ENCODE peak calls at places on chromosome 7, in seven cellular contexts. F, T, N, G, P, L and C are unnamed samples.

GRCh38 chr7:105639677-105640493 is 58.6 kb upstream of the EFCAB10 start:
- DNase-seq in F (no peak), T (no peak), N (no peak), G (no peak), P (no peak), L (no peak), C (no peak)

GRCh38 chr7:101666751-101667150 is 37.7 kb upstream of the MYL10 start:
- DNase-seq in F (no peak), T (no peak), N (no peak), G (no peak), P (no peak), L (no peak), C (no peak)

GRCh38 chr7:375901-376305 is 85.9 kb downstream of the FOXL3 start:
- DNase-seq in F (no peak), T (no peak), N (no peak), G (no peak), P (peak), L (no peak), C (no peak)

GRCh38 chr7:119783799-119784198 is 489.2 kb upstream of the KCND2 start:
- DNase-seq in F (no peak), T (no peak), N (peak), G (no peak), P (peak), L (no peak), C (no peak)

GRCh38 chr7:45007106-45007505 is 7.1 kb downstream of the CCM2 start:
- DNase-seq in F (no peak), T (no peak), N (no peak), G (no peak), P (no peak), L (no peak), C (no peak)

GRCh38 chr7:14219125-14219524 is 229.7 kb upstream of the ETV1 start:
- DNase-seq in F (no peak), T (no peak), N (no peak), G (no peak), P (no peak), L (no peak), C (no peak)

GRCh38 chr7:103314849-103315248 is 17.6 kb downstream of the PMPCB start:
- DNase-seq in F (no peak), T (no peak), N (no peak), G (no peak), P (no peak), L (no peak), C (no peak)

GRCh38 chr7:22066484-22066883 is 120.8 kb upstream of the CDCA7L start:
- DNase-seq in F (no peak), T (no peak), N (no peak), G (no peak), P (no peak), L (no peak), C (no peak)

GRCh38 chr7:75599244-75599771 is 107.2 kb downstream of the SPDYE5 start:
- DNase-seq in F (no peak), T (no peak), N (no peak), G (no peak), P (no peak), L (no peak), C (no peak)

GRCh38 chr7:36188266-36188665 is 35.2 kb downstream of the EEPD1 start:
- DNase-seq in F (no peak), T (no peak), N (no peak), G (no peak), P (no peak), L (no peak), C (no peak)

GRCh38 chr7:127632276-127632910 is 14.5 kb upstream of the PAX4 start:
- DNase-seq in F (no peak), T (no peak), N (no peak), G (no peak), P (no peak), L (no peak), C (no peak)

GRCh38 chr7:85851571-85852193 is 664.8 kb upstream of the SEMA3D start:
- DNase-seq in F (peak), T (peak), N (no peak), G (no peak), P (no peak), L (no peak), C (peak)

GRCh38 chr7:94642838-94643653 is 12.9 kb downstream of the SGCE start:
- DNase-seq in F (no peak), T (no peak), N (no peak), G (no peak), P (no peak), L (no peak), C (no peak)

GRCh38 chr7:75980126-75980864 is 14.1 kb downstream of the TMEM120A start:
- DNase-seq in F (no peak), T (no peak), N (peak), G (no peak), P (peak), L (no peak), C (no peak)

GRCh38 chr7:13476881-13477444 is 512.5 kb downstream of the ETV1 start:
- DNase-seq in F (no peak), T (no peak), N (no peak), G (no peak), P (no peak), L (no peak), C (no peak)

GRCh38 chr7:369981-370621 is 80.1 kb downstream of the FOXL3 start:
- DNase-seq in F (no peak), T (no peak), N (no peak), G (no peak), P (peak), L (peak), C (no peak)

GRCh38 chr7:146185844-146186243 is 69.2 kb downstream of the CNTNAP2 start:
- DNase-seq in F (no peak), T (no peak), N (no peak), G (no peak), P (no peak), L (no peak), C (no peak)

GRCh38 chr7:28195925-28196324 is 15.3 kb upstream of the JAZF1 start:
- DNase-seq in F (no peak), T (no peak), N (no peak), G (no peak), P (no peak), L (no peak), C (no peak)

GRCh38 chr7:138625849-138626230 is 75.3 kb downstream of the SVOPL start:
- DNase-seq in F (no peak), T (no peak), N (no peak), G (no peak), P (no peak), L (no peak), C (peak)

GRCh38 chr7:3198316-3198715 is 102.7 kb upstream of the SDK1 start:
- DNase-seq in F (no peak), T (no peak), N (no peak), G (no peak), P (no peak), L (no peak), C (no peak)

GRCh38 chr7:116554436-116554835 is 29.6 kb downstream of the CAV1 start:
- DNase-seq in F (no peak), T (no peak), N (peak), G (no peak), P (peak), L (peak), C (no peak)

GRCh38 chr7:7201583-7202374 is 19.4 kb downstream of the C1GALT1 start:
- DNase-seq in F (no peak), T (peak), N (peak), G (no peak), P (no peak), L (no peak), C (peak)

GRCh38 chr7:150937848-150938561 is 40.1 kb downstream of the KCNH2 start:
- DNase-seq in F (no peak), T (no peak), N (no peak), G (no peak), P (no peak), L (no peak), C (peak)

GRCh38 chr7:17212188-17212587 is 86.3 kb upstream of the AHR start:
- DNase-seq in F (no peak), T (no peak), N (no peak), G (no peak), P (no peak), L (no peak), C (no peak)

GRCh38 chr7:142263598-142264380 is 5.9 kb upstream of the PRSS58 start:
- DNase-seq in F (no peak), T (no peak), N (no peak), G (no peak), P (no peak), L (no peak), C (no peak)

GRCh38 chr7:42212541-42213090 is 24.4 kb downstream of the GLI3 start:
- DNase-seq in F (no peak), T (no peak), N (no peak), G (no peak), P (no peak), L (no peak), C (no peak)

GRCh38 chr7:26103541-26104070 is 48.4 kb upstream of the NFE2L3 start:
- DNase-seq in F (no peak), T (no peak), N (no peak), G (no peak), P (no peak), L (no peak), C (no peak)

GRCh38 chr7:26101471-26102151 is 50.4 kb upstream of the NFE2L3 start:
- DNase-seq in F (no peak), T (peak), N (peak), G (no peak), P (no peak), L (no peak), C (no peak)

GRCh38 chr7:26105206-26105605 is 46.8 kb upstream of the NFE2L3 start:
- DNase-seq in F (no peak), T (no peak), N (no peak), G (no peak), P (no peak), L (no peak), C (no peak)

GRCh38 chr7:26100940-26101339 is 51.1 kb upstream of the NFE2L3 start:
- DNase-seq in F (no peak), T (peak), N (no peak), G (no peak), P (no peak), L (no peak), C (no peak)

GRCh38 chr7:26102176-26102575 is 49.8 kb upstream of the NFE2L3 start:
- DNase-seq in F (no peak), T (no peak), N (no peak), G (no peak), P (no peak), L (no peak), C (no peak)
- H3K4me3 ChIP-seq in F (no peak), T (peak), N (no peak), G (peak), P (no peak), L (no peak), C (no peak)

DNA sequence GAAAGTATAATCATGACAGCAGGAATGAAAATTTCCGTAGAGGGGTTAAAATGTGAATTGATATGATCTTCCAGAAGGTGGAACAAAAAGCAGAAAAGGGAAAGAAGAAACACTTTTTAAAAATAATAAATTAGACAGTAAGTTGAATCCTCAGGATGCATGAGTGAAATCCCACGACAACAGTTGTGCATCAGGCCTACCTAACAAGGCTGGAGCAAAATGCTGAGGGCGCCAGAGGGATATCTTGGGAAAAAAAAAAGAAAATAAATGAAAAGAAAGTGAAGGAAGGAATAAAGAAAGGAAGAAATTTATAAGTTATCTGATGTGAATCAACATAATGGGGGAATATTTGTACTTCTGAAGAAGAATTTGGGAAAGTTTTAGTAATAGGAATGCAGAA is 13.0 kb upstream of the HUS1 start:
- DNase-seq in F (no peak), T (no peak), N (no peak), G (no peak), P (no peak), L (no peak), C (no peak)
- H3K4me3 ChIP-seq in F (no peak), T (peak), N (no peak), G (peak), P (peak), L (peak), C (no peak)

GRCh38 chr7:63925262-63925625 is 73.4 kb upstream of the ZNF722 start:
- DNase-seq in F (no peak), T (no peak), N (peak), G (no peak), P (peak), L (no peak), C (no peak)

GRCh38 chr7:63931057-63931600 is 67.5 kb upstream of the ZNF722 start:
- DNase-seq in F (no peak), T (no peak), N (no peak), G (no peak), P (no peak), L (no peak), C (no peak)

GRCh38 chr7:63927261-63927660 is 71.4 kb upstream of the ZNF722 start:
- DNase-seq in F (no peak), T (no peak), N (peak), G (no peak), P (peak), L (no peak), C (no peak)

DNA sequence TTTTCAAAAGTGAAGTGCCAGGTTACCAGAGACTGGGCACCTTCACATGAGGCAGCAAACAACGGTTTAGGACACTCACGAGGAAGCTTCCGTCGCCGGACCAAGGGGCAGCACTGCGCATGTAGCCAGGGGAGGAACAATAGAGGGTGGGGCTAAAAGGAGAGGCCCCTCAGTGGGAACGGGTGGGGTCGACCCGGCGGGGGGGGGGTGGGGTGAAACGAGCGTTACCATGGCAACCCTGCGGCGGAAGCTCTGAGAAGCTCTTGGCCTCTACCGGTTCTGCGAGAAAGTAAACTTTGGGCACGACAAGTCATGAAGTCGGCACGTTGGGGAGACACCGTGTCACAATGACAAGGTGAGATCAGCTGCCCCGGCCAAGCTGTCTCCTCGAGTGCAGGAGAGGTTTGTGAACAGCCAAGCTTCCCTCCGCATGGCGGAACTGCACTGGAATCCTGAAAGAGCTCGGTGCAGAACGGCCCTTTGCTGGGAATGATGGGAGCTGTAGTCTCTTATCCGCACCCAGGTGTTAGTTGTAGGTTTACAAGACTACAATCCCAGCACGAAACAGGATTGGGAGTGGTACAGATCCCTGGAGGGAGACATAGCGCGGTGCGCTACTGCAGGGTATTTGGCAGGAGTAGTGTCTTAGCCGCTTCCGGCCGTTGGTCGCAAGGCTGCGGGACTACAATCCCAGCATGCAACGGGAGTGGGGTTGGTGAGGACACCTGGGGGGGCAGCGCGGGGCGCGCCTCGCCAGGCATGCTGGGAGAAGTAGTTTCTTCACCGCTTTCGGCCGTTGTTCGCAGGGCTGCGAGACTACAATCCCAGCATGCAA is 72.8 kb upstream of the ZNF722 start:
- DNase-seq in F (no peak), T (peak), N (peak), G (peak), P (peak), L (peak), C (no peak)
- H3K4me3 ChIP-seq in F (peak), T (no peak), N (peak), G (peak), P (peak), L (peak), C (no peak)

GRCh38 chr7:106655703-106656498 is 5.1 kb downstream of the CCDC71L start:
- DNase-seq in F (no peak), T (no peak), N (no peak), G (no peak), P (no peak), L (no peak), C (no peak)

GRCh38 chr7:106659963-106660861 is 746 bp downstream of the CCDC71L start:
- DNase-seq in F (no peak), T (peak), N (peak), G (peak), P (peak), L (peak), C (peak)

GRCh38 chr7:106659369-106659962 is 1.5 kb downstream of the CCDC71L start:
- DNase-seq in F (no peak), T (peak), N (no peak), G (no peak), P (no peak), L (no peak), C (no peak)

GRCh38 chr7:106658504-106659368 is 2.2 kb downstream of the CCDC71L start:
- DNase-seq in F (no peak), T (no peak), N (no peak), G (no peak), P (no peak), L (no peak), C (no peak)

DNA sequence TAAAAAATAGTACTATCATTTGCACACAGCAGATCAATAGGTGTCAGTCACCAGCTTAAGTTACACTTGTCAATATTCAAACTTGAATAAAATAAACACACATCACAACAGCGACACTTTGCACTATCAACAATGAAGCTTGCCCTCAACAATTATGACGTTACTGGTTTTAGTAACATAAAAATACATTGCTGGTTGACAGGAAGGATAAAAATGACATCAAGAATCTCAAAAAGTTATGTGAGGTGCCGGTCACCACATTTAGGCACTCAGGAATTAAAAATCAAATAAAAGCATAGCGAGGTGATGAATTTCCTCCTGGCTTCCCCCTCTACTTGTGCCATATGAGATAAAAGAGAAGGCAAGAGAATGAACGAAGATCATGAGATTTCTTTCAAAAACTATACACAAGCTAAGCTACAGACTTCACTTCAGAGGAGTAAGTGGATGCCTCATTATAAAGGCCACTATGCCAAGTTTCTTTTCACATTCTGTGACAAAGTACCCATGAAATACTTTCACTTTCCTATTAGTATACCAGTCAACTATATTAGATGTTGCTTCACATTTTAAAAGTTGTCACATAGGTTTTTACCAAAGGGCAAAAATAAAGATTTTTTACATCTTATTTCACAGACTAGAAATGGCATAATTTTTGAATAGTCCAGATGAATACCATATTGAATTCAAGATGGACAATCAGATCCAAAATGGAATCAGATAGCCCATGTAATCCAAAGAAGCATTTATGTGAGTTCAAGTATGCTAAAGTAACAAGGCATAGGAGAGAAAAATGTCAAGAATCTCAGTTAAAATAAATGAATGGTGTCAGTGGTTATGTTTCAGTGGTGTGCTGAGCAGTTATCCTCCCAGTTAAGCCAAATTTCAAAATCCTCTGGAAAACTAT is 3.6 kb downstream of the CCDC71L start:
- DNase-seq in F (no peak), T (peak), N (no peak), G (no peak), P (no peak), L (no peak), C (no peak)
- H3K4me3 ChIP-seq in F (no peak), T (peak), N (no peak), G (peak), P (no peak), L (no peak), C (no peak)

GRCh38 chr7:30915751-30916150 is 4.1 kb downstream of the AQP1 start:
- DNase-seq in F (no peak), T (no peak), N (no peak), G (no peak), P (no peak), L (no peak), C (no peak)

GRCh38 chr7:30916255-30916654 is 4.6 kb downstream of the AQP1 start:
- DNase-seq in F (no peak), T (no peak), N (no peak), G (no peak), P (no peak), L (no peak), C (no peak)

GRCh38 chr7:30917216-30917893 is 5.7 kb downstream of the AQP1 start:
- DNase-seq in F (no peak), T (no peak), N (no peak), G (no peak), P (no peak), L (no peak), C (no peak)

GRCh38 chr7:30914611-30915601 is 3.3 kb downstream of the AQP1 start:
- DNase-seq in F (no peak), T (no peak), N (no peak), G (peak), P (peak), L (no peak), C (no peak)

DNA sequence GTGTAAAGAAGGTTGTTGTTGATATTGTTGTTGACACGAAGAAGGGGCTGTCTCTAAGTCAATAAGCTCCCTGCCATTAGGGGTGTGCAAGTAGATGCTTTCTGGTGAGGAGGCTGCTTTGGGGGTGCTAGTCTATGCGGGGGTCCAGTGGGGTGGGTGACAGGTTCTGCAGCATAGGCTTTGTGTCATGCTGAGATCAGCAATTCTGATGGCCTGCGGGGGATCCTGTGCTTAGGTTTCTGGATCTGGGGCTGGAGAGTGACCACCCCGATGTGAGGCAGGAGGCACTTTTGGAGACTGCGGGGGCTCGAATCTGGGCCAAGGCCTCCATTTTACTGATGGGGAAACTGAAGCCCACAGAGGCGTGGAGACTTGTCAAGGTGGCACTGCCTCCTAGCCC is 5.1 kb downstream of the AQP1 start:
- DNase-seq in F (no peak), T (no peak), N (no peak), G (no peak), P (no peak), L (no peak), C (no peak)
- H3K4me3 ChIP-seq in F (no peak), T (no peak), N (no peak), G (peak), P (no peak), L (peak), C (no peak)

GRCh38 chr7:154911862-154912261 is 91.1 kb downstream of the PAXIP1 start:
- DNase-seq in F (no peak), T (no peak), N (no peak), G (no peak), P (no peak), L (no peak), C (no peak)

GRCh38 chr7:154914580-154915380 is 88.1 kb downstream of the PAXIP1 start:
- DNase-seq in F (no peak), T (no peak), N (no peak), G (no peak), P (no peak), L (no peak), C (no peak)

GRCh38 chr7:154912921-154913644 is 89.8 kb downstream of the PAXIP1 start:
- DNase-seq in F (peak), T (no peak), N (no peak), G (no peak), P (no peak), L (no peak), C (no peak)

GRCh38 chr7:154915600-154915999 is 87.3 kb downstream of the PAXIP1 start:
- DNase-seq in F (no peak), T (no peak), N (no peak), G (no peak), P (no peak), L (no peak), C (no peak)

GRCh38 chr7:154913645-154914579 is 89.0 kb downstream of the PAXIP1 start:
- DNase-seq in F (no peak), T (peak), N (peak), G (peak), P (peak), L (peak), C (peak)
- H3K4me3 ChIP-seq in F (peak), T (no peak), N (no peak), G (peak), P (peak), L (peak), C (no peak)